ENCODE peak calls at places on chromosomes 12 and 14, in nine cellular contexts. One of them, this sample, is unnamed.

GRCh38 chr14:50717826-50718225 is 49.7 kb upstream of the SAV1 start:
- DNase-seq in effector memory CD4-positive, alpha-beta T cell: no peak
- DNase-seq in A549: no peak
- DNase-seq in ovary: no peak
- DNase-seq in breast epithelium: no peak
- DNase-seq in neuronal stem cell: no peak
- DNase-seq in lower lobe of right lung: no peak
- DNase-seq in RWPE1: no peak
- DNase-seq in endodermal cell: no peak
- DNase-seq in this sample: no peak

GRCh38 chr12:132014092-132014914 is 64.6 kb downstream of the EP400 start:
- DNase-seq in endodermal cell: no peak
- DNase-seq in A549: no peak
- DNase-seq in neuronal stem cell: no peak
- DNase-seq in breast epithelium: no peak
- DNase-seq in ovary: no peak
- DNase-seq in lower lobe of right lung: peak
- DNase-seq in effector memory CD4-positive, alpha-beta T cell: no peak
- DNase-seq in RWPE1: no peak
- DNase-seq in this sample: no peak

GRCh38 chr12:14424545-14424944 is 59.1 kb downstream of the ATF7IP start:
- DNase-seq in breast epithelium: no peak
- DNase-seq in lower lobe of right lung: no peak
- DNase-seq in A549: no peak
- DNase-seq in ovary: no peak
- DNase-seq in RWPE1: no peak
- DNase-seq in endodermal cell: no peak
- DNase-seq in effector memory CD4-positive, alpha-beta T cell: no peak
- DNase-seq in neuronal stem cell: no peak
- DNase-seq in this sample: no peak

GRCh38 chr12:83408841-83409240 is 722.1 kb downstream of the TMTC2 start:
- DNase-seq in endodermal cell: no peak
- DNase-seq in RWPE1: no peak
- DNase-seq in neuronal stem cell: no peak
- DNase-seq in ovary: no peak
- DNase-seq in effector memory CD4-positive, alpha-beta T cell: no peak
- DNase-seq in lower lobe of right lung: no peak
- DNase-seq in A549: no peak
- DNase-seq in breast epithelium: no peak
- DNase-seq in this sample: no peak

GRCh38 chr14:99612737-99613330 is 8.8 kb upstream of the CCDC85C start:
- DNase-seq in ovary: no peak
- DNase-seq in RWPE1: peak
- DNase-seq in endodermal cell: no peak
- DNase-seq in breast epithelium: no peak
- DNase-seq in lower lobe of right lung: no peak
- DNase-seq in effector memory CD4-positive, alpha-beta T cell: no peak
- DNase-seq in A549: no peak
- DNase-seq in neuronal stem cell: no peak
- DNase-seq in this sample: no peak

GRCh38 chr12:31117203-31118011 is 43.7 kb downstream of the DDX11 start:
- DNase-seq in neuronal stem cell: peak
- DNase-seq in breast epithelium: no peak
- DNase-seq in ovary: peak
- DNase-seq in A549: peak
- DNase-seq in RWPE1: peak
- DNase-seq in effector memory CD4-positive, alpha-beta T cell: no peak
- DNase-seq in lower lobe of right lung: no peak
- DNase-seq in endodermal cell: peak
- DNase-seq in this sample: no peak

GRCh38 chr12:857611-858010 is 91.9 kb downstream of the RAD52 start:
- DNase-seq in lower lobe of right lung: no peak
- DNase-seq in endodermal cell: no peak
- DNase-seq in RWPE1: peak
- DNase-seq in ovary: no peak
- DNase-seq in neuronal stem cell: no peak
- DNase-seq in effector memory CD4-positive, alpha-beta T cell: no peak
- DNase-seq in A549: peak
- DNase-seq in breast epithelium: no peak
- DNase-seq in this sample: no peak

GRCh38 chr12:69898236-69898635 is 73.2 kb downstream of the MYRFL start:
- DNase-seq in lower lobe of right lung: no peak
- DNase-seq in breast epithelium: peak
- DNase-seq in effector memory CD4-positive, alpha-beta T cell: no peak
- DNase-seq in ovary: no peak
- DNase-seq in A549: no peak
- DNase-seq in neuronal stem cell: no peak
- DNase-seq in endodermal cell: no peak
- DNase-seq in RWPE1: no peak
- DNase-seq in this sample: no peak

GRCh38 chr12:32217354-32218310 is 111.0 kb downstream of the BICD1 start:
- DNase-seq in ovary: no peak
- DNase-seq in RWPE1: peak
- DNase-seq in neuronal stem cell: no peak
- DNase-seq in effector memory CD4-positive, alpha-beta T cell: no peak
- DNase-seq in A549: peak
- DNase-seq in endodermal cell: no peak
- DNase-seq in breast epithelium: no peak
- DNase-seq in lower lobe of right lung: peak
- DNase-seq in this sample: no peak

DNA sequence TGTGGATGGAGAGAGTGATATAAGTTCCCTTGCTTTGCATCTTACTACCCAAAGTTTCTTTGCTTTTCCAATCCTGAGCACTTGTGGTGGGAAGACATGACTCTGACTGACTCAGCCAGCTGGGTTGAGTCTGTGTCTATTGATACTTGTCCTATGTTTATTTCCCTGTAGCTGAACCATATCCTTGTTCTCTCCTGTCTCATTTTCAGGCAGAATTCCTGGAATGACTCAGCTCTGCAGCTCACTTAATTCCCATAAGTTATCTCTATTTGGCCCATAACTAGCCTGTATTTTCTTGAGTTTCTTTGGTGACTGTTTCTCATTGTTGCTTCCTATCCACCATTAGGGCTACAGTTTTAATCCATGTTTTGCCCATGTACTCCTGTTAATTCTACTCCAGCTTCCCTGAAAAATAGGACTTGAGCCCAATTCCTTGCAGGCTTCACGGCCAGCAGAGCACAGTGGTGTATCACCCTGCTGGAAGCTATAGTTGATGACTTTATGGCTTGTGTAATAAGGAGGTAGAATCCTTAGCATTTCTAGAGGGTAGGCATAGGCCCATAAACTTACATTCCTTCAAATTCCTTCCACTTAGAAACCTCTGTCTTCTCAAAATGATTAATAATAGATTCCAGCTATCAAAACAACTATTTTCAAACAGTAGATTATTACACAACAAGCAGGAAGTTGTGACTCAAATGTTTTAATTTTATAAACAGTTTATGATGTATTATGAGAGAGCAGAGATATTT is 183.1 kb downstream of the TMTC3 start:
- DNase-seq in breast epithelium: no peak
- DNase-seq in neuronal stem cell: no peak
- DNase-seq in endodermal cell: no peak
- DNase-seq in lower lobe of right lung: no peak
- DNase-seq in effector memory CD4-positive, alpha-beta T cell: no peak
- DNase-seq in A549: peak
- DNase-seq in ovary: peak
- DNase-seq in RWPE1: peak
- DNase-seq in this sample: no peak
- H3K27ac ChIP-seq in breast epithelium: peak
- H3K27ac ChIP-seq in neuronal stem cell: no peak
- H3K27ac ChIP-seq in endodermal cell: no peak
- H3K27ac ChIP-seq in lower lobe of right lung: peak
- H3K27ac ChIP-seq in effector memory CD4-positive, alpha-beta T cell: no peak
- H3K27ac ChIP-seq in A549: peak
- H3K27ac ChIP-seq in ovary: peak
- H3K27ac ChIP-seq in RWPE1: no peak
- H3K27ac ChIP-seq in this sample: no peak

GRCh38 chr12:106673151-106673550 is 90.3 kb downstream of the RFX4 start:
- DNase-seq in ovary: no peak
- DNase-seq in neuronal stem cell: no peak
- DNase-seq in breast epithelium: no peak
- DNase-seq in endodermal cell: peak
- DNase-seq in RWPE1: no peak
- DNase-seq in lower lobe of right lung: no peak
- DNase-seq in A549: no peak
- DNase-seq in effector memory CD4-positive, alpha-beta T cell: no peak
- DNase-seq in this sample: no peak

GRCh38 chr12:106670131-106670530 is 87.3 kb downstream of the RFX4 start:
- DNase-seq in breast epithelium: no peak
- DNase-seq in RWPE1: no peak
- DNase-seq in effector memory CD4-positive, alpha-beta T cell: no peak
- DNase-seq in lower lobe of right lung: no peak
- DNase-seq in ovary: no peak
- DNase-seq in neuronal stem cell: no peak
- DNase-seq in A549: no peak
- DNase-seq in endodermal cell: peak
- DNase-seq in this sample: no peak

GRCh38 chr12:106669216-106669615 is 86.4 kb downstream of the RFX4 start:
- DNase-seq in A549: no peak
- DNase-seq in neuronal stem cell: no peak
- DNase-seq in RWPE1: no peak
- DNase-seq in breast epithelium: no peak
- DNase-seq in endodermal cell: peak
- DNase-seq in ovary: no peak
- DNase-seq in effector memory CD4-positive, alpha-beta T cell: no peak
- DNase-seq in lower lobe of right lung: no peak
- DNase-seq in this sample: no peak

GRCh38 chr12:106672308-106673085 is 89.7 kb downstream of the RFX4 start:
- DNase-seq in neuronal stem cell: peak
- DNase-seq in breast epithelium: no peak
- DNase-seq in effector memory CD4-positive, alpha-beta T cell: no peak
- DNase-seq in RWPE1: no peak
- DNase-seq in A549: no peak
- DNase-seq in ovary: no peak
- DNase-seq in endodermal cell: peak
- DNase-seq in lower lobe of right lung: no peak
- DNase-seq in this sample: no peak

DNA sequence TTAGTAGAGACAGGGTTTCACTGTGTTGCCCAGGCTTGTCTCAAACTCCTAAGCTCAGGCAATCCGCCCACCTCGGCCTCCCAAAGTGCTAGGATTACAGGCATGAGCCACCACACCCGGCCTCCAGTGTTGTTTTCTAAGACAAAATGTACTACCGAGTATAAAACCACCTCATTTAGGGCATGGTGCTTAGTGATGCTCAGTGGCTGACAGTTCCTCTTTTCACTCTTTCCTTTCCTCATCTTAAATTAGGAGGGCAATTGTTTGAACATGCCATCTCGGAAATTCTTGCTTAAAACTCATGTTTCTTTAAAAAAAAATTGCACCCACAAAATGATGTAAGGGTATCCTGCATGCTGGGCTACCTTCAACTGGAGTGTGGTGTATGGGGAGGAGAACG is 89.0 kb downstream of the RFX4 start:
- DNase-seq in effector memory CD4-positive, alpha-beta T cell: no peak
- DNase-seq in breast epithelium: no peak
- DNase-seq in ovary: no peak
- DNase-seq in A549: no peak
- DNase-seq in endodermal cell: peak
- DNase-seq in neuronal stem cell: peak
- DNase-seq in lower lobe of right lung: no peak
- DNase-seq in RWPE1: no peak
- DNase-seq in this sample: no peak
- H3K27ac ChIP-seq in effector memory CD4-positive, alpha-beta T cell: no peak
- H3K27ac ChIP-seq in breast epithelium: no peak
- H3K27ac ChIP-seq in ovary: no peak
- H3K27ac ChIP-seq in A549: no peak
- H3K27ac ChIP-seq in endodermal cell: peak
- H3K27ac ChIP-seq in neuronal stem cell: peak
- H3K27ac ChIP-seq in lower lobe of right lung: no peak
- H3K27ac ChIP-seq in RWPE1: no peak
- H3K27ac ChIP-seq in this sample: peak

DNA sequence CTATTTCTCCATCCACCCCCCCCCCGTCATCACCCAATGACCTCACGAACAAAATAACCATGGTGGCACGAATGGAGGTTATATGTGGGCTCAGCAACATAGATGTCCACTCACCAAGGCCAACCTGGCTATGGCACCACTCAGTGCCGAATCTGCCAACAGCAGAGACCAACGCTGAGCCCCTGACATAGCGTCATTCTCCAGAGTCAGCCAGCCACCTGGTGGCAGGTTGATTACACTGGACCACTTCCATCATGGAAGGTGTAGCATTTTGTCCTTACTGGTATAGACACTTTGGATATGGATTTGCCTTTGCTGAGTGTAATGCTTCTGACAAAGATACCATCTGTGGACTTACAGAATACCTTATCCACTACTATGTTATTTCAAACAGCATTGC is 24.2 kb upstream of the DYRK2 start:
- DNase-seq in effector memory CD4-positive, alpha-beta T cell: no peak
- DNase-seq in endodermal cell: no peak
- DNase-seq in RWPE1: no peak
- DNase-seq in neuronal stem cell: no peak
- DNase-seq in A549: no peak
- DNase-seq in breast epithelium: no peak
- DNase-seq in lower lobe of right lung: no peak
- DNase-seq in ovary: no peak
- DNase-seq in this sample: no peak
- H3K27ac ChIP-seq in effector memory CD4-positive, alpha-beta T cell: no peak
- H3K27ac ChIP-seq in endodermal cell: no peak
- H3K27ac ChIP-seq in RWPE1: no peak
- H3K27ac ChIP-seq in neuronal stem cell: no peak
- H3K27ac ChIP-seq in A549: no peak
- H3K27ac ChIP-seq in breast epithelium: no peak
- H3K27ac ChIP-seq in lower lobe of right lung: no peak
- H3K27ac ChIP-seq in ovary: no peak
- H3K27ac ChIP-seq in this sample: no peak

GRCh38 chr12:2111816-2112215 is 59.0 kb downstream of the CACNA1C start:
- DNase-seq in effector memory CD4-positive, alpha-beta T cell: no peak
- DNase-seq in A549: no peak
- DNase-seq in neuronal stem cell: no peak
- DNase-seq in RWPE1: no peak
- DNase-seq in endodermal cell: no peak
- DNase-seq in lower lobe of right lung: no peak
- DNase-seq in breast epithelium: no peak
- DNase-seq in ovary: no peak
- DNase-seq in this sample: no peak

GRCh38 chr12:2108975-2109671 is 56.3 kb downstream of the CACNA1C start:
- DNase-seq in lower lobe of right lung: no peak
- DNase-seq in ovary: no peak
- DNase-seq in breast epithelium: no peak
- DNase-seq in A549: no peak
- DNase-seq in RWPE1: no peak
- DNase-seq in effector memory CD4-positive, alpha-beta T cell: no peak
- DNase-seq in neuronal stem cell: no peak
- DNase-seq in endodermal cell: no peak
- DNase-seq in this sample: no peak

GRCh38 chr12:2108166-2108565 is 55.4 kb downstream of the CACNA1C start:
- DNase-seq in neuronal stem cell: no peak
- DNase-seq in endodermal cell: no peak
- DNase-seq in RWPE1: no peak
- DNase-seq in breast epithelium: no peak
- DNase-seq in A549: no peak
- DNase-seq in ovary: no peak
- DNase-seq in lower lobe of right lung: no peak
- DNase-seq in effector memory CD4-positive, alpha-beta T cell: no peak
- DNase-seq in this sample: no peak

GRCh38 chr12:2110841-2111566 is 58.2 kb downstream of the CACNA1C start:
- DNase-seq in effector memory CD4-positive, alpha-beta T cell: no peak
- DNase-seq in RWPE1: no peak
- DNase-seq in endodermal cell: no peak
- DNase-seq in A549: no peak
- DNase-seq in ovary: no peak
- DNase-seq in breast epithelium: no peak
- DNase-seq in neuronal stem cell: no peak
- DNase-seq in lower lobe of right lung: no peak
- DNase-seq in this sample: no peak

GRCh38 chr12:2110127-2110526 is 57.3 kb downstream of the CACNA1C start:
- DNase-seq in RWPE1: no peak
- DNase-seq in ovary: no peak
- DNase-seq in effector memory CD4-positive, alpha-beta T cell: no peak
- DNase-seq in breast epithelium: no peak
- DNase-seq in A549: no peak
- DNase-seq in neuronal stem cell: no peak
- DNase-seq in lower lobe of right lung: no peak
- DNase-seq in endodermal cell: no peak
- DNase-seq in this sample: no peak
- H3K27ac ChIP-seq in RWPE1: no peak
- H3K27ac ChIP-seq in ovary: no peak
- H3K27ac ChIP-seq in effector memory CD4-positive, alpha-beta T cell: no peak
- H3K27ac ChIP-seq in breast epithelium: no peak
- H3K27ac ChIP-seq in A549: no peak
- H3K27ac ChIP-seq in neuronal stem cell: no peak
- H3K27ac ChIP-seq in lower lobe of right lung: no peak
- H3K27ac ChIP-seq in endodermal cell: no peak
- H3K27ac ChIP-seq in this sample: no peak